ENCODE peak calls at places on chromosomes 3 and 15, in ten cellular contexts. O, T, U, S, X, L, F, D, B and M are unnamed samples.

GRCh38 chr3:54988302-54989022 is 60.6 kb upstream of the LRTM1 start:
- DNase-seq in S (no peak), F (no peak), X (no peak), U (peak), T (no peak), D (no peak), O (no peak), L (no peak), B (peak), M (no peak)

GRCh38 chr3:12750658-12751071 is 8.4 kb downstream of the TMEM40 start:
- DNase-seq in F (no peak), X (no peak), S (no peak), O (no peak), D (no peak), U (no peak), T (no peak), B (peak), L (peak), M (no peak)

GRCh38 chr3:76724706-76725105 is 315.2 kb upstream of the ROBO2 start:
- DNase-seq in O (no peak), X (no peak), L (no peak), S (no peak), T (peak), U (no peak), F (peak), D (no peak), B (no peak), M (no peak)

GRCh38 chr3:51944541-51945021 is 2.4 kb downstream of the PARP3 start:
- DNase-seq in U (no peak), B (no peak), S (no peak), D (no peak), X (no peak), T (no peak), F (no peak), L (no peak), O (peak), M (no peak)

GRCh38 chr3:183116051-183116614 is 16.8 kb upstream of the MCCC1 start:
- DNase-seq in B (peak), S (no peak), T (peak), U (no peak), F (peak), O (peak), X (no peak), D (no peak), L (peak), M (peak)

GRCh38 chr3:71584216-71585061 is 911 bp upstream of the FOXP1 start:
- DNase-seq in X (no peak), U (peak), O (peak), L (peak), T (peak), B (peak), D (peak), S (peak), F (peak), M (peak)

GRCh38 chr3:51709004-51709420 is 2.1 kb downstream of the GRM2 start:
- DNase-seq in X (peak), U (no peak), B (no peak), D (no peak), S (no peak), O (no peak), T (no peak), F (no peak), L (no peak), M (peak)

GRCh38 chr3:99394831-99395733 is 243.3 kb upstream of the COL8A1 start:
- DNase-seq in O (no peak), X (no peak), S (no peak), F (no peak), B (peak), D (no peak), L (no peak), T (no peak), U (no peak), M (no peak)

GRCh38 chr3:101065962-101066361 is 72.7 kb upstream of the ABI3BP start:
- DNase-seq in S (no peak), L (no peak), T (no peak), F (peak), D (no peak), B (peak), U (no peak), X (no peak), O (no peak), M (no peak)

GRCh38 chr3:16828815-16829214 is 55.9 kb upstream of the PLCL2 start:
- DNase-seq in F (peak), U (no peak), T (no peak), D (peak), O (peak), B (peak), L (no peak), S (peak), X (no peak), M (peak)

GRCh38 chr15:73897441-73898261 is 24.3 kb downstream of the TBC1D21 start:
- DNase-seq in B (peak), F (peak), T (no peak), X (peak), L (peak), D (peak), O (peak), S (peak), U (no peak), M (peak)

GRCh38 chr15:39987831-39988230 is 51.1 kb downstream of the SRP14 start:
- DNase-seq in F (no peak), D (no peak), S (no peak), L (no peak), B (no peak), X (no peak), T (no peak), U (no peak), O (no peak), M (no peak)

GRCh38 chr3:146491303-146491702 is 21.9 kb upstream of the PLSCR2 start:
- DNase-seq in F (no peak), B (peak), S (no peak), U (no peak), L (no peak), T (no peak), X (no peak), O (no peak), D (no peak), M (no peak)

GRCh38 chr15:58043192-58043903 is 22.2 kb downstream of the ALDH1A2 start:
- DNase-seq in F (peak), B (peak), O (no peak), D (peak), L (peak), X (no peak), T (peak), S (peak), U (peak), M (no peak)

GRCh38 chr3:11272913-11273574 is 847 bp downstream of the ATG7 start:
- DNase-seq in B (no peak), S (peak), D (no peak), L (no peak), F (no peak), X (no peak), T (no peak), U (no peak), O (no peak), M (no peak)

GRCh38 chr15:74709892-74710291 is 14.1 kb upstream of the EDC3 start:
- DNase-seq in F (no peak), S (no peak), B (no peak), D (no peak), O (no peak), L (no peak), X (no peak), U (no peak), T (no peak), M (no peak)

GRCh38 chr15:20340931-20341661 is 200.5 kb downstream of the GOLGA6L6 start:
- DNase-seq in U (no peak), S (no peak), T (no peak), F (no peak), L (no peak), X (peak), O (peak), B (no peak), D (peak), M (peak)

GRCh38 chr3:33250712-33251111 is 26.5 kb upstream of the FBXL2 start:
- DNase-seq in B (no peak), X (no peak), U (no peak), L (no peak), O (peak), F (no peak), T (no peak), S (no peak), D (no peak), M (no peak)

GRCh38 chr15:60815321-60815720 is 336.4 kb upstream of the ICE2 start:
- DNase-seq in D (no peak), B (no peak), O (no peak), U (no peak), S (no peak), X (no peak), F (no peak), T (no peak), L (no peak), M (no peak)